ENCODE peak calls at places on chromosomes 1 and 21, in nine cellular contexts. T, H, P, L, F, J, W, V and C are unnamed samples.

GRCh38 chr1:72635719-72636118 is 353.4 kb upstream of the NEGR1 start:
- DNase-seq in T (no peak), H (no peak), P (no peak), L (no peak), F (no peak), J (no peak), W (no peak), V (no peak), C (no peak)

GRCh38 chr1:77047978-77048614 is 171.1 kb downstream of the PIGK start:
- DNase-seq in T (no peak), H (no peak), P (no peak), L (no peak), F (no peak), J (no peak), W (no peak), V (no peak), C (no peak)

GRCh38 chr1:1361982-1362423 is 3.6 kb upstream of the MXRA8 start:
- DNase-seq in T (peak; percentile 65), H (no peak), P (no peak), L (no peak), F (no peak), J (peak; percentile 61), W (peak; percentile 90), V (no peak), C (peak; percentile 74)

GRCh38 chr1:27343639-27344025 is 1.8 kb downstream of the SYTL1 start:
- DNase-seq in T (no peak), H (no peak), P (no peak), L (no peak), F (no peak), J (no peak), W (no peak), V (no peak), C (no peak)

GRCh38 chr1:85692730-85693314 is 15.4 kb downstream of the ZNHIT6 start:
- DNase-seq in T (no peak), H (no peak), P (no peak), L (no peak), F (no peak), J (no peak), W (no peak), V (no peak), C (peak; percentile 35)

GRCh38 chr1:169115891-169116585 is 9.5 kb downstream of the ATP1B1 start:
- DNase-seq in T (peak; percentile 37), H (no peak), P (no peak), L (peak; percentile 86), F (no peak), J (peak; percentile 89), W (peak; percentile 77), V (no peak), C (no peak)

GRCh38 chr1:184685116-184685515 is 69.5 kb downstream of the EDEM3 start:
- DNase-seq in T (no peak), H (no peak), P (no peak), L (peak; percentile 29), F (no peak), J (no peak), W (no peak), V (no peak), C (no peak)

GRCh38 chr1:85583355-85584263 is 3.0 kb downstream of the CCN1 start:
- DNase-seq in T (no peak), H (no peak), P (no peak), L (no peak), F (no peak), J (no peak), W (no peak), V (no peak), C (no peak)

GRCh38 chr1:77308889-77309621 is 27.2 kb downstream of the AK5 start:
- DNase-seq in T (no peak), H (no peak), P (no peak), L (no peak), F (no peak), J (no peak), W (no peak), V (no peak), C (no peak)

GRCh38 chr1:174682419-174683008 is 234.8 kb downstream of the GPR52 start:
- DNase-seq in T (no peak), H (no peak), P (no peak), L (no peak), F (no peak), J (no peak), W (no peak), V (no peak), C (no peak)

GRCh38 chr1:101295212-101295611 is 58.4 kb downstream of the S1PR1 start:
- DNase-seq in T (no peak), H (no peak), P (no peak), L (no peak), F (no peak), J (no peak), W (no peak), V (no peak), C (no peak)

GRCh38 chr1:228154685-228155571 is 5.2 kb downstream of the GJC2 start:
- DNase-seq in T (no peak), H (no peak), P (no peak), L (no peak), F (peak; percentile 21), J (no peak), W (peak; percentile 56), V (no peak), C (no peak)

GRCh38 chr1:91404151-91405012 is at the start of gene HFM1:
- DNase-seq in T (peak; percentile 69), H (peak; percentile 81), P (peak; percentile 43), L (peak; percentile 43), F (peak; percentile 68), J (peak; percentile 68), W (peak; percentile 92), V (peak; percentile 85), C (peak; percentile 96)

GRCh38 chr1:118223426-118223825 is 38.4 kb upstream of the SPAG17 start:
- DNase-seq in T (no peak), H (no peak), P (no peak), L (no peak), F (no peak), J (peak; percentile 55), W (no peak), V (no peak), C (peak; percentile 86)

GRCh38 chr21:38438476-38438893 is 59.8 kb downstream of the ERG start:
- DNase-seq in T (peak; percentile 60), H (no peak), P (no peak), L (no peak), F (no peak), J (no peak), W (no peak), V (no peak), C (no peak)

GRCh38 chr1:16276302-16277020 is 39.5 kb upstream of the CPLANE2 start:
- DNase-seq in T (no peak), H (no peak), P (no peak), L (no peak), F (no peak), J (no peak), W (no peak), V (no peak), C (no peak)

GRCh38 chr1:171220551-171221175 is 27.6 kb upstream of the FMO1 start:
- DNase-seq in T (no peak), H (no peak), P (no peak), L (no peak), F (no peak), J (no peak), W (no peak), V (no peak), C (peak; percentile 76)

GRCh38 chr1:167563579-167564246 is 10.2 kb upstream of the CREG1 start:
- DNase-seq in T (peak; percentile 51), H (no peak), P (no peak), L (peak; percentile 42), F (no peak), J (peak; percentile 34), W (peak; percentile 65), V (peak; percentile 64), C (peak; percentile 42)

GRCh38 chr1:202589190-202589680 is 121.0 kb downstream of the SYT2 start:
- DNase-seq in T (peak; percentile 89), H (no peak), P (peak; percentile 93), L (peak; percentile 46), F (no peak), J (peak; percentile 95), W (peak; percentile 97), V (no peak), C (peak; percentile 100)
- H3K27ac ChIP-seq in T (peak overlapping the region; percentile 82), H (no peak overlapping the region), P (peak overlapping the region; percentile 80), L (peak overlapping the region; percentile 84), F (no peak overlapping the region), J (peak overlapping the region; percentile 81), W (peak overlapping the region; percentile 87), V (no peak overlapping the region), C (peak overlapping the region; percentile 89)

GRCh38 chr1:150256193-150256548 is 1.4 kb upstream of the CA14 start:
- DNase-seq in T (no peak), H (no peak), P (no peak), L (no peak), F (no peak), J (no peak), W (no peak), V (no peak), C (no peak)
- H3K4me3 ChIP-seq in T (peak overlapping the region; percentile 21), H (peak overlapping the region; percentile 40), P (no peak overlapping the region), L (peak overlapping the region; percentile 21), F (no peak overlapping the region), J (peak overlapping the region; percentile 4), W (no peak overlapping the region), V (no peak overlapping the region), C (peak overlapping the region; percentile 51)

GRCh38 chr1:6506210-6507036 is 15.0 kb upstream of the PLEKHG5 start:
- DNase-seq in T (no peak), H (no peak), P (no peak), L (no peak), F (no peak), J (no peak), W (no peak), V (no peak), C (peak; percentile 11)
- H3K27ac ChIP-seq in T (no peak overlapping the region), H (no peak overlapping the region), P (no peak overlapping the region), L (no peak overlapping the region), F (no peak overlapping the region), J (no peak overlapping the region), W (no peak overlapping the region), V (no peak overlapping the region), C (no peak overlapping the region)

GRCh38 chr1:206467915-206468314 is 2.4 kb upstream of the IKBKE start:
- DNase-seq in T (peak; percentile 63), H (no peak), P (no peak), L (peak; percentile 50), F (no peak), J (peak; percentile 65), W (peak; percentile 83), V (no peak), C (peak; percentile 77)

GRCh38 chr1:206469411-206469932 is 804 bp upstream of the IKBKE start:
- DNase-seq in T (no peak), H (no peak), P (no peak), L (peak; percentile 43), F (no peak), J (no peak), W (no peak), V (no peak), C (no peak)

GRCh38 chr1:206466840-206467649 is 3.2 kb upstream of the IKBKE start:
- DNase-seq in T (no peak), H (peak; percentile 53), P (no peak), L (no peak), F (no peak), J (no peak), W (no peak), V (no peak), C (no peak)

GRCh38 chr1:206469933-206470691 is at the start of gene IKBKE:
- DNase-seq in T (peak; percentile 65), H (peak; percentile 57), P (peak; percentile 96), L (peak; percentile 67), F (peak; percentile 70), J (peak; percentile 31), W (peak; percentile 82), V (peak; percentile 45), C (peak; percentile 76)

GRCh38 chr1:206468571-206468970 is 1.7 kb upstream of the IKBKE start:
- DNase-seq in T (no peak), H (no peak), P (no peak), L (no peak), F (no peak), J (no peak), W (no peak), V (no peak), C (peak; percentile 22)
- H3K4me3 ChIP-seq in T (no peak overlapping the region), H (no peak overlapping the region), P (no peak overlapping the region), L (no peak overlapping the region), F (no peak overlapping the region), J (no peak overlapping the region), W (no peak overlapping the region), V (no peak overlapping the region), C (no peak overlapping the region)